ENCODE peak calls at places on chromosomes 5 and 9, in six cellular contexts. G is SK-N-SH, H is K562, J is HepG2, C is GM12878, X is H1. F is an unnamed sample.

GRCh38 chr9:78354324-78354973 is 57.5 kb downstream of the PSAT1 start:
- DNase-seq in G (peak), H (no peak), J (peak), C (no peak), X (no peak), F (no peak)

GRCh38 chr5:80569961-80570786 is at the start of gene ANKRD34B:
- DNase-seq in G (peak), H (peak), J (no peak), C (no peak), X (peak), F (peak)

GRCh38 chr5:76204713-76205112 is 121.5 kb downstream of the SV2C start:
- DNase-seq in G (no peak), H (no peak), J (no peak), C (no peak), X (no peak), F (no peak)

GRCh38 chr9:13823021-13823420 is 490.9 kb downstream of the NFIB start:
- DNase-seq in G (no peak), H (no peak), J (no peak), C (no peak), X (no peak), F (no peak)

GRCh38 chr5:12272389-12272788 is 368.1 kb upstream of the CTNND2 start:
- DNase-seq in G (no peak), H (no peak), J (no peak), C (no peak), X (peak), F (no peak)

GRCh38 chr5:20347334-20347733 is 359.3 kb upstream of the CDH18 start:
- DNase-seq in G (no peak), H (no peak), J (no peak), C (no peak), X (no peak), F (no peak)

GRCh38 chr5:171436804-171437285 is 17.4 kb downstream of the FGF18 start:
- DNase-seq in G (no peak), H (no peak), J (no peak), C (no peak), X (no peak), F (no peak)

GRCh38 chr5:119112151-119112550 is 41.3 kb downstream of the DMXL1 start:
- DNase-seq in G (no peak), H (no peak), J (no peak), C (no peak), X (no peak), F (no peak)

GRCh38 chr9:2132484-2133082 is 117.4 kb downstream of the SMARCA2 start:
- DNase-seq in G (peak), H (peak), J (no peak), C (no peak), X (no peak), F (no peak)

GRCh38 chr5:4572713-4573112 is 567.4 kb upstream of the ADAMTS16 start:
- DNase-seq in G (no peak), H (no peak), J (no peak), C (no peak), X (no peak), F (no peak)

GRCh38 chr5:173764321-173765029 is 123.7 kb upstream of the CPEB4 start:
- DNase-seq in G (no peak), H (peak), J (peak), C (no peak), X (no peak), F (no peak)

GRCh38 chr9:131854334-131854733 is 114.5 kb upstream of the RAPGEF1 start:
- DNase-seq in G (no peak), H (no peak), J (no peak), C (no peak), X (no peak), F (peak)

GRCh38 chr5:14190194-14191164 is 47.3 kb downstream of the TRIO start:
- DNase-seq in G (no peak), H (no peak), J (no peak), C (no peak), X (no peak), F (no peak)

GRCh38 chr9:89884356-89885083 is 279.7 kb downstream of the GADD45G start:
- DNase-seq in G (no peak), H (no peak), J (no peak), C (no peak), X (peak), F (no peak)

GRCh38 chr5:139549162-139549894 is 11.8 kb upstream of the UBE2D2 start:
- DNase-seq in G (no peak), H (no peak), J (no peak), C (no peak), X (no peak), F (no peak)

GRCh38 chr9:104068546-104068945 is 25.6 kb upstream of the SMC2 start:
- DNase-seq in G (no peak), H (no peak), J (no peak), C (no peak), X (no peak), F (no peak)

DNA sequence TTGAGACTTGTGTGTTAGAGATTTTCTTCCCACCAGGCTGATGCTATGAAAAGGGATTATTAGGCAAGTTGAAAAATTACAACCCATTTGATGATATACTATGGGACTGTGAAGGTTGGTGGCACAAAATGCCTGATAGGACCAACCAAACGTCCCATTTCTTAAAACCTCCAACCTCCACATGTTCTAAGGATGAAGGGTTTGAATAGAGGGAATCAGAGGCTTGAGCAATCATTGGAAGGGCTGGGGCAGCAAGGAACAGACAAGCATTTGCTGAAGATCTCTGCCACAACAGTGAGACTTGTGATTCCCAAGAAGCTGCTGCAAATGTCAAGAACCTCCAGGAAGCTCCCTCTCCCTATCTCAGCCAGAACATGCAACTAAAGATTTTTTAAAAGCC is 283.1 kb downstream of the ELAVL2 start:
- DNase-seq in G (no peak), H (no peak), J (no peak), C (no peak), X (no peak), F (no peak)
- TF ChIP-seq GABPA in G (no peak), H (no peak), J (no peak), C (no peak), X (no peak), F (no peak)

GRCh38 chr5:42889311-42889933 is 77.7 kb upstream of the SELENOP start:
- DNase-seq in G (peak), H (peak), J (peak), C (no peak), X (peak), F (peak)
- TF ChIP-seq GABPA in G (no peak), H (no peak), J (no peak), C (no peak), X (no peak), F (no peak)

DNA sequence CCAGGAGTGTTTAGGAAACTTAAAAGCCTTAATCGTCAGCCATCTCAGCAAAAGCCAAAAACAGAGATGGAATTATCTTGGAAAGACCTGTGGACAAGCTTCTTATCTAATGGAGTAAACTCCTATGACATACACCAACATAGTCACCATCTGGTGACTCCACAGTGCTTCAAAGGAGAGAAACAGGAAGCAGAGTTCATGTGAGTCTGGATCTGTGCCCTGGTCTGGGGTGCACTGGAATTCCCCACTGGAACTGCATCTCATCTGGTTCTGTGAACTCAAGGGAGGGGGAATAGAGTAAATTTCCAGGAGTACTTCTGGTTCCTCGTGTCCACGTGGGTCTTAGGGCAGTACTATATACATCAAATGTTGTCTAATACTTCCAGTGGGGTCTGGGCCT is 36.3 kb upstream of the KCNN2 start:
- DNase-seq in G (no peak), H (no peak), J (no peak), C (no peak), X (no peak), F (no peak)
- TF ChIP-seq GABPA in G (no peak), H (no peak), J (no peak), C (no peak), X (no peak), F (no peak)

GRCh38 chr5:40001796-40002195 is 577.0 kb upstream of the DAB2 start:
- DNase-seq in G (no peak), H (no peak), J (no peak), C (no peak), X (no peak), F (no peak)
- TF ChIP-seq GABPA in G (no peak), H (no peak), J (no peak), C (no peak), X (no peak), F (no peak)

GRCh38 chr9:124929464-124929863 is 11.4 kb downstream of the GOLGA1 start:
- DNase-seq in G (no peak), H (no peak), J (no peak), C (no peak), X (no peak), F (no peak)

GRCh38 chr9:124939944-124940343 is 939 bp downstream of the GOLGA1 start:
- DNase-seq in G (peak), H (no peak), J (no peak), C (no peak), X (no peak), F (no peak)

GRCh38 chr9:124932355-124932754 is 8.5 kb downstream of the GOLGA1 start:
- DNase-seq in G (no peak), H (no peak), J (no peak), C (no peak), X (no peak), F (no peak)

DNA sequence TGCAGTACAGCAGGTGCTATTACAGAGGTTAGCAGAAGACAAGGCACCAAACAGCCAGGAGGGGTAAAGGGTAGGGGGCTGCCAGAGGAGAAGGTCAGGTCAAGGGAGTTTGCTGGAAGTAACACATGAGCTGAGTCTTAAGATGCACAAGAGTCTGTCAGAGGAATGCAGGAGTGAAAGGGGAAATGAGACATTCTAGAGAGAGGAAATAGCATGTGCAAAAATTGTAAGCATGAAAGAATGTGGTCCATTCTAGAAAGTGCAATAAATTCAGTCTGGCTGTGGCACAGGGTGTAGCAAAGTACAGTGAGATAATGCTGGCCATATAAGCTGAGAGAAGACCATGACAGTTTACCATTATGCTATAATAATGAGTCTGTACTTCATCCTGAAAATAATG is 6.6 kb downstream of the GOLGA1 start:
- DNase-seq in G (no peak), H (no peak), J (no peak), C (peak), X (no peak), F (no peak)
- TF ChIP-seq GABPA in G (no peak), H (no peak), J (no peak), C (no peak), X (no peak), F (no peak)

GRCh38 chr9:69818946-69819345 is 1.7 kb upstream of the CFAP95 start:
- DNase-seq in G (peak), H (no peak), J (no peak), C (no peak), X (no peak), F (no peak)
- TF ChIP-seq GABPA in G (no peak), H (no peak), J (no peak), C (no peak), X (no peak), F (no peak)

DNA sequence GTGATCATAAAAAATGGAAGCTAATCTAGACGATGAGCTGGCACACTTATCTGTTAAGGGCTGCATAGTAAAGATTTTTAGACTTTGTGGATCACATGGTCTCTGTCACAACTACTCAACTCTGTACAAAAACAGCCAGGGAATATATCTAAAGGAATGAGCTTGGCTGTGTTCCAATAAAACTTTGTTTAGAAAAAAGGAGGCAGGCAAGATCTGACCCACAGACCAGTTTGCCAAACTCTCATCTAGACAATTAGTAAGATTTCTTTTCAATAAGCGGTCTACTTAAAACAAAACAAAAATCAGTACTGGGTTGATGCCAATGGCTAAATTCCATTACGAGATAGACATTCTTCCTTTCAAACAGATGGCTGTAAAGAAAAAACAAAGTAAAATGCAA is 53.0 kb upstream of the RETREG1 start:
- DNase-seq in G (no peak), H (no peak), J (no peak), C (no peak), X (no peak), F (no peak)
- TF ChIP-seq GABPA in G (no peak), H (no peak), J (no peak), C (no peak), X (no peak), F (no peak)

GRCh38 chr9:5577225-5577624 is 51.7 kb upstream of the RIC1 start:
- DNase-seq in G (no peak), H (no peak), J (no peak), C (no peak), X (no peak), F (no peak)

GRCh38 chr9:5578698-5579085 is 50.2 kb upstream of the RIC1 start:
- DNase-seq in G (no peak), H (no peak), J (no peak), C (no peak), X (no peak), F (no peak)

GRCh38 chr9:5579881-5580280 is 49.0 kb upstream of the RIC1 start:
- DNase-seq in G (no peak), H (no peak), J (no peak), C (no peak), X (no peak), F (no peak)

GRCh38 chr9:5580650-5581049 is 48.3 kb upstream of the RIC1 start:
- DNase-seq in G (no peak), H (no peak), J (no peak), C (no peak), X (no peak), F (no peak)

DNA sequence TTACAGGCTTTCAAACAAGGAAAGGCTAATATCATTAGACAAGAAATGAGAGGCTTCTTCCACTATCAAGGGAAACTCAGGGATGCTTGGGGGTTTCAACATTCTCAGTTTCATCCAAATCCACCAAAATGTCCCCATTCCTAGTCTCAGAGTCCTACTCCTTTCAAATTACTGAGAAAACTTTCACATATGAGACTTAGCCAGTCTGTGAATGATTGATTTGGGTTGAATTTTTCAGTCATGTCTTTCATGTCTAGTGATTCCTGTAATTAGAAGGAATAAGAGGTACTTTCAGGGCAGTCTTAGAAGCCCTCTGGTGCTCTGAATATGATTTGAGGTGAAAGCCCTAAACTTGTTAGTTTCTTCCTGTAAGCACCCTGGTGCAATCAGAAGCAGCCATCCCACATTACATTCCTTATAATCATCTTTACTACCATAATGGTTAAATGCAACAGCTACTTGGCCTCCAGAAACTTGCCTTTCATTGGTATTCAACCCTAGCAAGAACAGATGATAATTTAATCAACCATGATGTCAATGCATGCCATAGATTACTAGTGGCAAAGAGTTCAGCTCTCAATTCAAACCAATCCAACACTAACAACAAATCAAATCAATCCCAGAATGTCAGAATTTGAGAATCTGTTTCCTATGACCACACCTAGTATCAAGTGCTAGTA is 50.7 kb upstream of the RIC1 start:
- DNase-seq in G (no peak), H (no peak), J (no peak), C (no peak), X (no peak), F (no peak)
- TF ChIP-seq GABPA in G (no peak), H (no peak), J (no peak), C (no peak), X (no peak), F (no peak)

GRCh38 chr5:159175547-159175946 is 33.8 kb downstream of the RNF145 start:
- DNase-seq in G (no peak), H (no peak), J (no peak), C (no peak), X (no peak), F (no peak)

GRCh38 chr5:159182691-159183090 is 26.7 kb downstream of the RNF145 start:
- DNase-seq in G (no peak), H (no peak), J (peak), C (no peak), X (no peak), F (no peak)

GRCh38 chr5:159181152-159181551 is 28.2 kb downstream of the RNF145 start:
- DNase-seq in G (no peak), H (no peak), J (no peak), C (peak), X (no peak), F (no peak)

GRCh38 chr5:159179556-159180305 is 29.6 kb downstream of the RNF145 start:
- DNase-seq in G (no peak), H (no peak), J (no peak), C (no peak), X (no peak), F (no peak)

GRCh38 chr5:159178978-159179377 is 30.4 kb downstream of the RNF145 start:
- DNase-seq in G (no peak), H (peak), J (peak), C (peak), X (no peak), F (no peak)
- TF ChIP-seq GABPA in G (no peak), H (peak), J (no peak), C (peak), X (no peak), F (no peak)

F was measured in HL-60.